ENCODE peak calls at places on chromosomes 2 and 18, in four cellular contexts. U, X, L and F are unnamed samples.
A peak's percentile ranks its signal among the peaks of the same experiment; 100 is the strongest.

GRCh38 chr2:43218550-43219382 is 7.6 kb downstream of the ZFP36L2 start:
- DNase-seq in X (no peak), L (no peak), U (peak; percentile 54), F (peak; percentile 90)

GRCh38 chr2:65064728-65065552 is 8.7 kb downstream of the CEP68 start:
- DNase-seq in L (peak; percentile 57), U (peak; percentile 58), X (peak; percentile 55), F (peak; percentile 88)

GRCh38 chr2:120257522-120257921 is 4.9 kb downstream of the RALB start:
- DNase-seq in X (no peak), L (no peak), U (no peak), F (no peak)

GRCh38 chr2:15756882-15757819 is 165.5 kb downstream of the DDX1 start:
- DNase-seq in L (no peak), X (no peak), U (no peak), F (no peak)

GRCh38 chr18:11840493-11840892 is 10.7 kb upstream of the CHMP1B start:
- DNase-seq in L (no peak), U (no peak), X (peak; percentile 58), F (no peak)

GRCh38 chr2:235523021-235523420 is 29.2 kb downstream of the AGAP1 start:
- DNase-seq in U (no peak), L (no peak), X (no peak), F (no peak)

GRCh38 chr2:124258481-124258880 is 233.4 kb downstream of the CNTNAP5 start:
- DNase-seq in X (no peak), L (no peak), U (no peak), F (no peak)

GRCh38 chr2:149901231-149901859 is 313.8 kb upstream of the MMADHC start:
- DNase-seq in U (no peak), X (peak; percentile 12), L (no peak), F (no peak)

GRCh38 chr2:130899306-130899705 is 62.6 kb downstream of the ARHGEF4 start:
- DNase-seq in X (no peak), L (no peak), U (no peak), F (no peak)

GRCh38 chr2:72864500-72864899 is 22.7 kb upstream of the SPR start:
- DNase-seq in L (no peak), X (no peak), U (no peak), F (no peak)

GRCh38 chr2:38615237-38615636 is 12.5 kb upstream of the HNRNPLL start:
- DNase-seq in U (no peak), X (no peak), L (no peak), F (no peak)

GRCh38 chr2:78721302-78722033 is 304.0 kb upstream of the REG3G start:
- DNase-seq in X (no peak), L (no peak), U (no peak), F (no peak)

GRCh38 chr2:71333619-71334018 is 2.0 kb downstream of the ZNF638 start:
- DNase-seq in X (no peak), L (no peak), U (no peak), F (peak; percentile 5)

GRCh38 chr2:157785200-157785599 is 90.9 kb downstream of the ACVR1 start:
- DNase-seq in X (peak; percentile 38), U (no peak), L (no peak), F (no peak)

GRCh38 chr2:43267393-43267792 is 41.0 kb upstream of the ZFP36L2 start:
- DNase-seq in U (no peak), L (no peak), X (no peak), F (no peak)

GRCh38 chr18:67599277-67599676 is 82.8 kb upstream of the DSEL start:
- DNase-seq in L (no peak), U (no peak), X (no peak), F (no peak)

GRCh38 chr18:55868909-55869308 is 280.9 kb upstream of the TCF4 start:
- DNase-seq in L (no peak), X (no peak), U (no peak), F (no peak)

GRCh38 chr2:9029721-9030120 is 26.2 kb upstream of the MBOAT2 start:
- DNase-seq in X (peak; percentile 11), L (peak; percentile 38), U (no peak), F (no peak)

GRCh38 chr2:98172150-98172765 is 85.3 kb downstream of the VWA3B start:
- DNase-seq in U (no peak), X (no peak), L (no peak), F (no peak)

GRCh38 chr18:11052800-11053199 is 96.6 kb downstream of the PIEZO2 start:
- DNase-seq in U (no peak), L (no peak), X (no peak), F (no peak)

GRCh38 chr18:7778181-7778580 is 211.1 kb downstream of the PTPRM start:
- DNase-seq in U (no peak), X (no peak), L (no peak), F (no peak)